ENCODE peak calls at places on chromosomes 7 and 10, in five cellular contexts. K, O, G, L and C are unnamed samples.

GRCh38 chr7:28483868-28484267 is 71.5 kb downstream of the CREB5 start:
- DNase-seq in K (no peak), O (no peak), L (no peak), G (no peak), C (no peak)

GRCh38 chr7:90190995-90191394 is 20.5 kb upstream of the STEAP2 start:
- DNase-seq in G (no peak), O (no peak), L (no peak), K (no peak), C (no peak)

GRCh38 chr10:62980697-62981495 is 152.2 kb upstream of the NRBF2 start:
- DNase-seq in G (no peak), K (no peak), L (no peak), O (no peak), C (no peak)

GRCh38 chr10:131517781-131518180 is 206.3 kb upstream of the TCERG1L start:
- DNase-seq in O (no peak), K (no peak), G (no peak), L (no peak), C (no peak)

GRCh38 chr10:17273403-17273802 is 45.4 kb downstream of the VIM start:
- DNase-seq in O (no peak), G (no peak), K (peak), L (no peak), C (no peak)

GRCh38 chr7:66054063-66054462 is 21.6 kb upstream of the ASL start:
- DNase-seq in G (no peak), K (no peak), L (no peak), O (no peak), C (no peak)

GRCh38 chr7:22920664-22921063 is 93.3 kb downstream of the HYCC1 start:
- DNase-seq in L (no peak), O (peak), K (peak), G (no peak), C (no peak)

GRCh38 chr7:43454936-43455518 is 127.9 kb upstream of the STK17A start:
- DNase-seq in K (peak), G (peak), O (peak), L (peak), C (peak)

GRCh38 chr10:74047304-74047703 is 49.4 kb downstream of the VCL start:
- DNase-seq in O (no peak), K (no peak), G (no peak), L (no peak), C (peak)

GRCh38 chr7:137476937-137477336 is 133.4 kb upstream of the PTN start:
- DNase-seq in L (no peak), K (no peak), O (no peak), G (no peak), C (no peak)

GRCh38 chr7:84548366-84549085 is 353.9 kb upstream of the SEMA3A start:
- DNase-seq in O (no peak), G (no peak), K (no peak), L (no peak), C (no peak)

GRCh38 chr10:119667562-119668328 is 16.6 kb downstream of the BAG3 start:
- DNase-seq in G (no peak), O (peak), L (peak), K (peak), C (peak)

GRCh38 chr10:112827091-112827490 is 123.0 kb upstream of the TCF7L2 start:
- DNase-seq in L (no peak), G (no peak), K (no peak), O (no peak), C (no peak)

GRCh38 chr10:50375051-50375452 is 123.7 kb upstream of the ASAH2 start:
- DNase-seq in L (no peak), O (no peak), G (no peak), K (no peak), C (peak)

GRCh38 chr10:114708084-114708483 is 50.0 kb upstream of the ABLIM1 start:
- DNase-seq in G (no peak), O (no peak), L (no peak), K (no peak), C (no peak)

GRCh38 chr10:63573068-63573697 is 52.0 kb downstream of the REEP3 start:
- DNase-seq in K (no peak), G (peak), O (no peak), L (no peak), C (no peak)

GRCh38 chr10:87804939-87805569 is 13.0 kb downstream of the ATAD1 start:
- DNase-seq in L (no peak), O (no peak), G (no peak), K (no peak), C (no peak)

GRCh38 chr10:12041766-12042408 is 722 bp downstream of the UPF2 start:
- DNase-seq in G (peak), O (peak), L (peak), K (peak), C (peak)

GRCh38 chr10:15167411-15168295 is 840 bp downstream of the NMT2 start:
- DNase-seq in O (peak), G (peak), L (peak), K (peak), C (peak)

GRCh38 chr7:121562274-121562673 is 166.2 kb upstream of the FAM3C start:
- DNase-seq in L (no peak), G (no peak), K (no peak), O (no peak), C (no peak)

GRCh38 chr7:36639826-36640225 is 84.5 kb downstream of the AOAH start:
- DNase-seq in K (no peak), O (no peak), G (no peak), L (no peak), C (no peak)

GRCh38 chr7:115951547-115951946 is 79.0 kb downstream of the TFEC start:
- DNase-seq in O (no peak), K (no peak), L (no peak), G (no peak), C (no peak)

GRCh38 chr10:70232155-70232858 is 922 bp downstream of the PPA1 start:
- DNase-seq in O (peak), G (peak), K (peak), L (peak), C (peak)

GRCh38 chr10:32077896-32078295 is 21.7 kb upstream of the KIF5B start:
- DNase-seq in K (peak), L (peak), O (no peak), G (no peak), C (no peak)

GRCh38 chr7:29878081-29878688 is 71.9 kb downstream of the WIPF3 start:
- DNase-seq in L (peak), O (peak), G (peak), K (peak), C (peak)

GRCh38 chr7:127207806-127208205 is 44.9 kb downstream of the GRM8 start:
- DNase-seq in K (no peak), L (no peak), G (no peak), O (no peak), C (no peak)

GRCh38 chr7:39749177-39749576 is 125.8 kb downstream of the RALA start:
- DNase-seq in L (no peak), K (no peak), G (peak), O (no peak), C (no peak)

GRCh38 chr10:108787932-108788331 is 1135.4 kb downstream of the XPNPEP1 start:
- DNase-seq in G (no peak), K (no peak), L (no peak), O (no peak), C (no peak)

GRCh38 chr10:71314028-71314693 is 4.9 kb upstream of the SLC29A3 start:
- DNase-seq in K (peak), O (peak), G (peak), L (no peak), C (peak)

GRCh38 chr7:104963991-104964385 is 50.0 kb upstream of the KMT2E start:
- DNase-seq in O (peak), L (peak), G (peak), K (peak), C (peak)

GRCh38 chr7:15751191-15751701 is 64.8 kb upstream of the MEOX2 start:
- DNase-seq in K (no peak), L (no peak), O (no peak), G (no peak), C (no peak)

GRCh38 chr7:40538281-40538680 is 403.5 kb downstream of the SUGCT start:
- DNase-seq in G (no peak), K (no peak), O (no peak), L (no peak), C (peak)

GRCh38 chr10:31133251-31133627 is 101.6 kb upstream of the ZNF438 start:
- DNase-seq in K (no peak), L (no peak), O (no peak), G (peak), C (no peak)

GRCh38 chr7:74542558-74543117 is 88.9 kb downstream of the GTF2IRD1 start:
- DNase-seq in G (no peak), K (no peak), L (no peak), O (no peak), C (no peak)
- TF ChIP-seq MYC in G (no peak), K (no peak), L (no peak), O (no peak), C (no peak)

GRCh38 chr10:125639846-125640245 is 43.1 kb downstream of the TEX36 start:
- DNase-seq in K (no peak), G (no peak), O (no peak), L (no peak), C (no peak)

GRCh38 chr10:125641398-125641797 is 41.6 kb downstream of the TEX36 start:
- DNase-seq in O (no peak), L (no peak), G (no peak), K (no peak), C (no peak)

GRCh38 chr10:125638555-125638954 is 44.4 kb downstream of the TEX36 start:
- DNase-seq in G (no peak), K (no peak), O (no peak), L (no peak), C (no peak)

GRCh38 chr10:125637496-125637895 is 45.5 kb downstream of the TEX36 start:
- DNase-seq in G (no peak), K (no peak), L (no peak), O (no peak), C (no peak)

GRCh38 chr10:125640609-125641008 is 42.4 kb downstream of the TEX36 start:
- DNase-seq in O (no peak), L (no peak), K (no peak), G (no peak), C (no peak)
- TF ChIP-seq MYC in O (no peak), L (no peak), K (no peak), G (no peak), C (no peak)

DNA sequence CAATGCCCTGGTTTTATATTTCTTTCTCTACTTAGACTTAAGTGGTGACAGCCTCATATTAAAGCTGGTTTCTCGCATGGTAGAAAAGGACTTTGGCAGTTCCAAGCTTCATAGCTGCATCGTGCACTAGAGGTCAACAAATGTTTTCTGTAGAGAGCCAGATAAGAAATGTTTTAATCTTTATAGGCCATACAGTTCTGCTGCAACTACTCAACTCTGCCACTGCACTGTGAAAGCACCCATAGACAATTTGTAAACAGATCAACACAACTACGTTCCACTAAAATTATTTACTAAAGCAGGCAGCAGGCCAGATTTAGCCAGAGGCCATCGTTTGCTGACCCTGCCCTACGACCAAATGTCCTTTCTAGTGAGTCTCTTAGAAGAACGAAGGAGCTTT is 36.7 kb downstream of the CSGALNACT2 start:
- DNase-seq in K (no peak), O (peak), L (no peak), G (no peak), C (no peak)
- TF ChIP-seq MYC in K (no peak), O (no peak), L (no peak), G (no peak), C (no peak)

DNA sequence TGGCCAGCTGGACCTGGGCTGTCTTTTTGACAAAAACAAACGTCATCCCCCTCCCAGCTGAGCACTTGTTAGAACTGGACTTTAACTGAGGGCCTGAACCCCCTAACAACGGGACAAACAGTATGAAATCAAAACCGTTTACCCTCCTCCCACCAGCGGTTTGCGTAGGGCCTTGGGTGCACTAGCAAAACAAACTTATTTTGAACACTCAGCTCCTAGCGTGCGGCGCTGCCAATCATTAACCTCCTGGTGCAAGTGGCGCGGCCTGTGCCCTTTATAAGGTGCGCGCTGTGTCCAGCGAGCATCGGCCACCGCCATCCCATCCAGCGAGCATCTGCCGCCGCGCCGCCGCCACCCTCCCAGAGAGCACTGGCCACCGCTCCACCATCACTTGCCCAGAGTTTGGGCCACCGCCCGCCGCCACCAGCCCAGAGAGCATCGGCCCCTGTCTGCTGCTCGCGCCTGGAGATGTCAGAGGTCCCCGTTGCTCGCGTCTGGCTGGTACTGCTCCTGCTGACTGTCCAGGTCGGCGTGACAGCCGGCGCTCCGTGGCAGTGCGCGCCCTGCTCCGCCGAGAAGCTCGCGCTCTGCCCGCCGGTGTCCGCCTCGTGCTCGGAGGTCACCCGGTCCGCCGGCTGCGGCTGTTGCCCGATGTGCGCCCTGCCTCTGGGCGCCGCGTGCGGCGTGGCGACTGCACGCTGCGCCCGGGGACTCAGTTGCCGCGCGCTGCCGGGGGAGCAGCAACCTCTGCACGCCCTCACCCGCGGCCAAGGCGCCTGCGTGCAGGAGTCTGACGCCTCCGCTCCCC is at the start of gene IGFBP1:
- DNase-seq in K (peak), L (peak), G (peak), O (no peak), C (no peak)
- TF ChIP-seq MYC in K (no peak), L (peak), G (no peak), O (no peak), C (no peak)